ENCODE peak calls at places on chromosome 15, in seven cellular contexts. J is T1000, E is foreskin fibroblast, D is AG20443, Y is NCI-H460, P is NCI-H1436, S is neuronal stem cell. K is an unnamed sample.

GRCh38 chr15:29864501-29864900 is 42.2 kb upstream of the TJP1 start:
- DNase-seq in S (no peak), E (no peak), D (no peak), Y (no peak), J (no peak), P (no peak), K (peak; percentile 26)

GRCh38 chr15:67152429-67152828 is 87.0 kb downstream of the SMAD3 start:
- DNase-seq in S (no peak), J (no peak), D (no peak), E (no peak), P (no peak), Y (no peak), K (no peak)

GRCh38 chr15:90213818-90214204 is 12.7 kb downstream of the SEMA4B start:
- DNase-seq in S (no peak), D (no peak), Y (no peak), J (no peak), E (no peak), P (no peak), K (no peak)

GRCh38 chr15:61880079-61880478 is 180.2 kb downstream of the VPS13C start:
- DNase-seq in Y (no peak), P (peak; percentile 64), D (no peak), E (no peak), J (no peak), S (no peak), K (no peak)

GRCh38 chr15:100192092-100192695 is 149.6 kb downstream of the ADAMTS17 start:
- DNase-seq in S (no peak), P (peak; percentile 20), E (no peak), Y (no peak), J (no peak), D (no peak), K (no peak)

GRCh38 chr15:43150171-43150929 is 17.0 kb downstream of the TMEM62 start:
- DNase-seq in E (peak; percentile 99), J (peak; percentile 39), P (no peak), S (no peak), D (peak; percentile 83), Y (no peak), K (no peak)

GRCh38 chr15:79430901-79431635 is 1.1 kb upstream of the MINAR1 start:
- DNase-seq in Y (no peak), E (no peak), J (no peak), P (no peak), D (no peak), S (peak; percentile 18), K (no peak)

GRCh38 chr15:74843891-74844299 is 939 bp upstream of the ULK3 start:
- DNase-seq in J (no peak), Y (no peak), D (no peak), P (no peak), E (no peak), S (no peak), K (no peak)

GRCh38 chr15:68383161-68384074 is 48.5 kb downstream of the ITGA11 start:
- DNase-seq in S (peak; percentile 23), Y (peak; percentile 40), J (no peak), E (peak; percentile 16), P (peak; percentile 2), D (peak; percentile 60), K (peak; percentile 36)

GRCh38 chr15:63019539-63020109 is 22.9 kb upstream of the TPM1 start:
- DNase-seq in S (no peak), Y (peak; percentile 36), J (peak; percentile 65), P (no peak), D (peak; percentile 28), E (peak; percentile 78), K (no peak)

GRCh38 chr15:74845208-74845568 is 2.2 kb upstream of the ULK3 start:
- DNase-seq in Y (no peak), J (no peak), P (no peak), D (no peak), E (no peak), S (no peak), K (no peak)

GRCh38 chr15:68994149-68994548 is 20.3 kb upstream of the NOX5 start:
- DNase-seq in J (peak; percentile 4), P (no peak), E (peak; percentile 22), S (no peak), D (peak; percentile 71), Y (no peak), K (no peak)

GRCh38 chr15:38843736-38844590 is 279.3 kb upstream of the RASGRP1 start:
- DNase-seq in J (no peak), Y (no peak), E (peak; percentile 82), P (no peak), D (peak; percentile 69), S (no peak), K (no peak)

GRCh38 chr15:92921215-92922131 is 21.3 kb downstream of the CHD2 start:
- DNase-seq in Y (no peak), E (peak; percentile 60), P (no peak), S (no peak), J (no peak), D (peak; percentile 22), K (no peak)

GRCh38 chr15:73962409-73962808 is 29.7 kb downstream of the STOML1 start:
- DNase-seq in P (no peak), Y (no peak), S (no peak), J (no peak), E (no peak), D (no peak), K (no peak)

GRCh38 chr15:74788716-74789151 is 6.9 kb downstream of the CSK start:
- DNase-seq in Y (no peak), D (no peak), S (no peak), P (peak; percentile 28), J (no peak), E (no peak), K (no peak)

GRCh38 chr15:52252781-52253180 is 42.8 kb downstream of the MYO5C start:
- DNase-seq in E (peak; percentile 86), P (no peak), D (peak; percentile 83), S (no peak), Y (peak; percentile 89), J (peak; percentile 4), K (no peak)

GRCh38 chr15:69280783-69281182 is 17.9 kb upstream of the PAQR5 start:
- DNase-seq in Y (no peak), J (no peak), S (no peak), E (no peak), P (no peak), D (no peak), K (no peak)

GRCh38 chr15:66908503-66909095 is 156.8 kb upstream of the SMAD3 start:
- DNase-seq in D (no peak), S (no peak), P (no peak), J (no peak), Y (no peak), E (no peak), K (no peak)

GRCh38 chr15:83886321-83886720 is 232.4 kb downstream of the ADAMTSL3 start:
- DNase-seq in D (no peak), Y (no peak), S (no peak), P (no peak), J (no peak), E (no peak), K (no peak)

GRCh38 chr15:99333981-99334380 is 82.7 kb downstream of the LRRC28 start:
- DNase-seq in S (no peak), J (no peak), E (no peak), Y (no peak), D (no peak), P (no peak), K (no peak)

GRCh38 chr15:84970832-84971231 is 10.8 kb upstream of the PDE8A start:
- DNase-seq in D (no peak), J (no peak), Y (no peak), E (no peak), P (no peak), S (no peak), K (no peak)

GRCh38 chr15:57255751-57256150 is 120.6 kb upstream of the CGNL1 start:
- DNase-seq in D (no peak), S (no peak), Y (no peak), J (no peak), P (no peak), E (no peak), K (no peak)

GRCh38 chr15:72784233-72784876 is 797 bp upstream of the ADPGK start:
- DNase-seq in P (peak; percentile 75), J (peak; percentile 37), E (peak; percentile 74), D (peak; percentile 70), S (peak; percentile 72), Y (peak; percentile 71), K (peak; percentile 64)

GRCh38 chr15:88864861-88865497 is 30.4 kb downstream of the HAPLN3 start:
- DNase-seq in P (no peak), J (no peak), S (no peak), D (no peak), E (no peak), Y (no peak), K (no peak)

GRCh38 chr15:71218272-71218805 is 103.1 kb downstream of the THSD4 start:
- DNase-seq in J (no peak), D (no peak), P (no peak), Y (peak; percentile 7), S (no peak), E (no peak), K (no peak)

GRCh38 chr15:68204776-68205557 is at the start of gene CALML4:
- DNase-seq in S (no peak), P (no peak), D (peak; percentile 81), J (no peak), Y (no peak), E (no peak), K (no peak)

GRCh38 chr15:63483521-63484371 is 20.6 kb upstream of the USP3 start:
- DNase-seq in S (no peak), J (no peak), E (no peak), Y (no peak), P (no peak), D (no peak), K (no peak)

GRCh38 chr15:57406040-57406772 is 29.9 kb downstream of the CGNL1 start:
- DNase-seq in Y (no peak), E (peak; percentile 6), S (no peak), P (no peak), J (no peak), D (peak; percentile 46), K (no peak)

GRCh38 chr15:55868707-55869106 is 124.7 kb downstream of the NEDD4 start:
- DNase-seq in Y (no peak), J (no peak), P (no peak), D (no peak), S (no peak), E (no peak), K (no peak)